ENCODE peak calls at places on chromosome 4, in seven cellular contexts. One of them, this sample, is unnamed.

GRCh38 chr4:164012396-164013027 is 518.0 kb downstream of the TMA16 start:
- DNase-seq in fibroblast of lung: peak; percentile 34
- DNase-seq in KG1: no peak
- DNase-seq in T-helper 2 cell: peak; percentile 37
- DNase-seq in NCI-H2107: no peak
- DNase-seq in tibial artery: no peak
- DNase-seq in activated CD4-positive, alpha-beta T cell treated with anti-CD3 and anti-CD28 coated beads for 24 hours: no peak
- DNase-seq in this sample: no peak

GRCh38 chr4:15444879-15445576 is 17.2 kb downstream of the C1QTNF7 start:
- DNase-seq in fibroblast of lung: no peak
- DNase-seq in KG1: no peak
- DNase-seq in T-helper 2 cell: peak; percentile 9
- DNase-seq in NCI-H2107: no peak
- DNase-seq in tibial artery: no peak
- DNase-seq in activated CD4-positive, alpha-beta T cell treated with anti-CD3 and anti-CD28 coated beads for 24 hours: no peak
- DNase-seq in this sample: no peak

GRCh38 chr4:107299646-107300045 is 263.5 kb upstream of the DKK2 start:
- DNase-seq in fibroblast of lung: peak; percentile 83
- DNase-seq in KG1: no peak
- DNase-seq in T-helper 2 cell: no peak
- DNase-seq in NCI-H2107: no peak
- DNase-seq in tibial artery: no peak
- DNase-seq in activated CD4-positive, alpha-beta T cell treated with anti-CD3 and anti-CD28 coated beads for 24 hours: no peak
- DNase-seq in this sample: peak; percentile 47

GRCh38 chr4:71025654-71026053 is 32.2 kb downstream of the DCK start:
- DNase-seq in fibroblast of lung: no peak
- DNase-seq in KG1: no peak
- DNase-seq in T-helper 2 cell: no peak
- DNase-seq in NCI-H2107: no peak
- DNase-seq in tibial artery: no peak
- DNase-seq in activated CD4-positive, alpha-beta T cell treated with anti-CD3 and anti-CD28 coated beads for 24 hours: no peak
- DNase-seq in this sample: no peak

GRCh38 chr4:79413486-79413885 is 5.5 kb upstream of the GK2 start:
- DNase-seq in fibroblast of lung: no peak
- DNase-seq in KG1: no peak
- DNase-seq in T-helper 2 cell: no peak
- DNase-seq in NCI-H2107: no peak
- DNase-seq in tibial artery: no peak
- DNase-seq in activated CD4-positive, alpha-beta T cell treated with anti-CD3 and anti-CD28 coated beads for 24 hours: no peak
- DNase-seq in this sample: no peak

GRCh38 chr4:81472249-81473085 is 760 bp upstream of the RASGEF1B start:
- DNase-seq in fibroblast of lung: no peak
- DNase-seq in KG1: peak; percentile 77
- DNase-seq in T-helper 2 cell: peak; percentile 55
- DNase-seq in NCI-H2107: peak; percentile 57
- DNase-seq in tibial artery: peak; percentile 43
- DNase-seq in activated CD4-positive, alpha-beta T cell treated with anti-CD3 and anti-CD28 coated beads for 24 hours: peak; percentile 18
- DNase-seq in this sample: no peak

GRCh38 chr4:158182736-158183135 is 9.9 kb upstream of the GASK1B start:
- DNase-seq in fibroblast of lung: no peak
- DNase-seq in KG1: no peak
- DNase-seq in T-helper 2 cell: no peak
- DNase-seq in NCI-H2107: no peak
- DNase-seq in tibial artery: no peak
- DNase-seq in activated CD4-positive, alpha-beta T cell treated with anti-CD3 and anti-CD28 coated beads for 24 hours: no peak
- DNase-seq in this sample: no peak

GRCh38 chr4:86939737-86940141 is 4.9 kb downstream of the AFF1 start:
- DNase-seq in fibroblast of lung: peak; percentile 49
- DNase-seq in KG1: no peak
- DNase-seq in T-helper 2 cell: peak; percentile 55
- DNase-seq in NCI-H2107: no peak
- DNase-seq in tibial artery: no peak
- DNase-seq in activated CD4-positive, alpha-beta T cell treated with anti-CD3 and anti-CD28 coated beads for 24 hours: no peak
- DNase-seq in this sample: no peak

GRCh38 chr4:8325284-8325973 is 55.9 kb downstream of the HTRA3 start:
- DNase-seq in fibroblast of lung: no peak
- DNase-seq in KG1: no peak
- DNase-seq in T-helper 2 cell: no peak
- DNase-seq in NCI-H2107: no peak
- DNase-seq in tibial artery: no peak
- DNase-seq in activated CD4-positive, alpha-beta T cell treated with anti-CD3 and anti-CD28 coated beads for 24 hours: no peak
- DNase-seq in this sample: no peak

GRCh38 chr4:145012841-145013240 is 85.2 kb downstream of the ANAPC10 start:
- DNase-seq in fibroblast of lung: peak; percentile 85
- DNase-seq in KG1: no peak
- DNase-seq in T-helper 2 cell: no peak
- DNase-seq in NCI-H2107: no peak
- DNase-seq in tibial artery: no peak
- DNase-seq in activated CD4-positive, alpha-beta T cell treated with anti-CD3 and anti-CD28 coated beads for 24 hours: no peak
- DNase-seq in this sample: peak; percentile 71

GRCh38 chr4:141350122-141350904 is 129.6 kb downstream of the ZNF330 start:
- DNase-seq in fibroblast of lung: peak; percentile 90
- DNase-seq in KG1: no peak
- DNase-seq in T-helper 2 cell: no peak
- DNase-seq in NCI-H2107: no peak
- DNase-seq in tibial artery: no peak
- DNase-seq in activated CD4-positive, alpha-beta T cell treated with anti-CD3 and anti-CD28 coated beads for 24 hours: no peak
- DNase-seq in this sample: peak; percentile 88

GRCh38 chr4:87506974-87507701 is 22.0 kb downstream of the SPARCL1 start:
- DNase-seq in fibroblast of lung: peak; percentile 95
- DNase-seq in KG1: no peak
- DNase-seq in T-helper 2 cell: peak; percentile 55
- DNase-seq in NCI-H2107: no peak
- DNase-seq in tibial artery: no peak
- DNase-seq in activated CD4-positive, alpha-beta T cell treated with anti-CD3 and anti-CD28 coated beads for 24 hours: no peak
- DNase-seq in this sample: peak; percentile 85

GRCh38 chr4:77695769-77696168 is 90.1 kb downstream of the CXCL13 start:
- DNase-seq in fibroblast of lung: peak; percentile 98
- DNase-seq in KG1: no peak
- DNase-seq in T-helper 2 cell: no peak
- DNase-seq in NCI-H2107: no peak
- DNase-seq in tibial artery: no peak
- DNase-seq in activated CD4-positive, alpha-beta T cell treated with anti-CD3 and anti-CD28 coated beads for 24 hours: no peak
- DNase-seq in this sample: peak; percentile 97

GRCh38 chr4:65367306-65367705 is 303.0 kb downstream of the EPHA5 start:
- DNase-seq in fibroblast of lung: peak; percentile 46
- DNase-seq in KG1: no peak
- DNase-seq in T-helper 2 cell: no peak
- DNase-seq in NCI-H2107: no peak
- DNase-seq in tibial artery: no peak
- DNase-seq in activated CD4-positive, alpha-beta T cell treated with anti-CD3 and anti-CD28 coated beads for 24 hours: no peak
- DNase-seq in this sample: no peak

GRCh38 chr4:136637071-136637777 is 895.1 kb downstream of the PCDH18 start:
- DNase-seq in fibroblast of lung: no peak
- DNase-seq in KG1: no peak
- DNase-seq in T-helper 2 cell: no peak
- DNase-seq in NCI-H2107: no peak
- DNase-seq in tibial artery: no peak
- DNase-seq in activated CD4-positive, alpha-beta T cell treated with anti-CD3 and anti-CD28 coated beads for 24 hours: no peak
- DNase-seq in this sample: peak; percentile 4

GRCh38 chr4:139171878-139172691 is 4.9 kb downstream of the ELF2 start:
- DNase-seq in fibroblast of lung: peak; percentile 60
- DNase-seq in KG1: no peak
- DNase-seq in T-helper 2 cell: no peak
- DNase-seq in NCI-H2107: no peak
- DNase-seq in tibial artery: no peak
- DNase-seq in activated CD4-positive, alpha-beta T cell treated with anti-CD3 and anti-CD28 coated beads for 24 hours: no peak
- DNase-seq in this sample: peak; percentile 55